ENCODE peak calls at places on chromosomes 1 and 21, in four cellular contexts. One of them, this sample, is unnamed.

GRCh38 chr1:246169486-246169885 is 337.6 kb downstream of the SMYD3 start:
- DNase-seq in pancreas: no peak
- DNase-seq in neuronal stem cell: no peak
- DNase-seq in lower lobe of right lung: no peak
- DNase-seq in this sample: no peak

GRCh38 chr1:111448482-111448917 is 556 bp downstream of the WDR77 start:
- DNase-seq in lower lobe of right lung: no peak
- DNase-seq in neuronal stem cell: no peak
- DNase-seq in pancreas: no peak
- DNase-seq in this sample: no peak

GRCh38 chr1:229127301-229127700 is 143.6 kb upstream of the RAB4A start:
- DNase-seq in lower lobe of right lung: no peak
- DNase-seq in pancreas: no peak
- DNase-seq in neuronal stem cell: no peak
- DNase-seq in this sample: no peak

GRCh38 chr1:119964673-119965363 is 68.5 kb upstream of the ADAM30 start:
- DNase-seq in lower lobe of right lung: no peak
- DNase-seq in neuronal stem cell: no peak
- DNase-seq in pancreas: no peak
- DNase-seq in this sample: no peak

GRCh38 chr1:147840909-147841308 is 61.7 kb upstream of the GJA8 start:
- DNase-seq in lower lobe of right lung: no peak
- DNase-seq in pancreas: no peak
- DNase-seq in neuronal stem cell: no peak
- DNase-seq in this sample: peak

GRCh38 chr1:92804721-92805169 is 19.8 kb upstream of the EVI5 start:
- DNase-seq in lower lobe of right lung: peak
- DNase-seq in neuronal stem cell: no peak
- DNase-seq in pancreas: peak
- DNase-seq in this sample: peak

GRCh38 chr1:113984710-113985109 is 5.4 kb downstream of the OLFML3 start:
- DNase-seq in neuronal stem cell: no peak
- DNase-seq in pancreas: no peak
- DNase-seq in lower lobe of right lung: no peak
- DNase-seq in this sample: no peak

GRCh38 chr21:9774347-9774746 is 747.0 kb upstream of the TPTE start:
- DNase-seq in lower lobe of right lung: no peak
- DNase-seq in pancreas: no peak
- DNase-seq in neuronal stem cell: no peak
- DNase-seq in this sample: no peak

GRCh38 chr21:43929217-43929971 is 64.4 kb downstream of the AGPAT3 start:
- DNase-seq in lower lobe of right lung: no peak
- DNase-seq in neuronal stem cell: no peak
- DNase-seq in pancreas: peak
- DNase-seq in this sample: peak

GRCh38 chr21:41141031-41141457 is 26.9 kb upstream of the BACE2 start:
- DNase-seq in pancreas: no peak
- DNase-seq in lower lobe of right lung: no peak
- DNase-seq in neuronal stem cell: no peak
- DNase-seq in this sample: no peak

GRCh38 chr1:2597441-2598328 is 11.1 kb downstream of the PRXL2B start:
- DNase-seq in lower lobe of right lung: no peak
- DNase-seq in pancreas: no peak
- DNase-seq in neuronal stem cell: no peak
- DNase-seq in this sample: peak

GRCh38 chr1:166164995-166165660 is 1.7 kb downstream of the FAM78B start:
- DNase-seq in lower lobe of right lung: peak
- DNase-seq in pancreas: peak
- DNase-seq in neuronal stem cell: peak
- DNase-seq in this sample: peak

GRCh38 chr1:177230228-177231016 is 59.7 kb downstream of the BRINP2 start:
- DNase-seq in lower lobe of right lung: no peak
- DNase-seq in neuronal stem cell: no peak
- DNase-seq in pancreas: no peak
- DNase-seq in this sample: no peak

GRCh38 chr1:36919491-36920145 is 114.7 kb downstream of the GRIK3 start:
- DNase-seq in lower lobe of right lung: no peak
- DNase-seq in pancreas: no peak
- DNase-seq in neuronal stem cell: no peak
- DNase-seq in this sample: no peak

GRCh38 chr1:226656601-226657277 is 82.3 kb downstream of the ITPKB start:
- DNase-seq in neuronal stem cell: no peak
- DNase-seq in pancreas: peak
- DNase-seq in lower lobe of right lung: no peak
- DNase-seq in this sample: no peak

GRCh38 chr1:58848818-58849411 is 65.1 kb upstream of the JUN start:
- DNase-seq in pancreas: no peak
- DNase-seq in lower lobe of right lung: no peak
- DNase-seq in neuronal stem cell: no peak
- DNase-seq in this sample: peak

GRCh38 chr1:214917081-214917635 is 165.4 kb upstream of the KCNK2 start:
- DNase-seq in pancreas: no peak
- DNase-seq in lower lobe of right lung: no peak
- DNase-seq in neuronal stem cell: no peak
- DNase-seq in this sample: no peak

GRCh38 chr1:222570837-222571236 is 18.9 kb downstream of the TAF1A start:
- DNase-seq in neuronal stem cell: no peak
- DNase-seq in lower lobe of right lung: no peak
- DNase-seq in pancreas: no peak
- DNase-seq in this sample: no peak

GRCh38 chr1:229223498-229223897 is 47.4 kb upstream of the RAB4A start:
- DNase-seq in neuronal stem cell: no peak
- DNase-seq in lower lobe of right lung: no peak
- DNase-seq in pancreas: peak
- DNase-seq in this sample: no peak

GRCh38 chr1:201016211-201016651 is 7.3 kb downstream of the KIF21B start:
- DNase-seq in lower lobe of right lung: peak
- DNase-seq in neuronal stem cell: no peak
- DNase-seq in pancreas: no peak
- DNase-seq in this sample: peak

GRCh38 chr1:93554883-93555872 is 107.3 kb downstream of the FNBP1L start:
- DNase-seq in pancreas: no peak
- DNase-seq in neuronal stem cell: no peak
- DNase-seq in lower lobe of right lung: no peak
- DNase-seq in this sample: no peak

GRCh38 chr1:47399841-47400144 is 16.3 kb upstream of the FOXE3 start:
- DNase-seq in pancreas: no peak
- DNase-seq in neuronal stem cell: no peak
- DNase-seq in lower lobe of right lung: no peak
- DNase-seq in this sample: no peak

GRCh38 chr1:204829133-204829532 is 41.5 kb upstream of the NFASC start:
- DNase-seq in neuronal stem cell: no peak
- DNase-seq in lower lobe of right lung: no peak
- DNase-seq in pancreas: no peak
- DNase-seq in this sample: peak

GRCh38 chr1:12339410-12339809 is 109.6 kb downstream of the VPS13D start:
- DNase-seq in lower lobe of right lung: no peak
- DNase-seq in pancreas: no peak
- DNase-seq in neuronal stem cell: no peak
- DNase-seq in this sample: no peak

GRCh38 chr1:227004796-227005195 is 64.7 kb downstream of the COQ8A start:
- DNase-seq in lower lobe of right lung: no peak
- DNase-seq in pancreas: no peak
- DNase-seq in neuronal stem cell: no peak
- DNase-seq in this sample: no peak

GRCh38 chr1:160064746-160065145 is 5.2 kb downstream of the KCNJ10 start:
- DNase-seq in pancreas: no peak
- DNase-seq in lower lobe of right lung: no peak
- DNase-seq in neuronal stem cell: no peak
- DNase-seq in this sample: no peak

GRCh38 chr1:119040489-119040888 is 52.3 kb upstream of the TBX15 start:
- DNase-seq in neuronal stem cell: no peak
- DNase-seq in pancreas: no peak
- DNase-seq in lower lobe of right lung: no peak
- DNase-seq in this sample: no peak

GRCh38 chr1:116008651-116009380 is 32.5 kb downstream of the SLC22A15 start:
- DNase-seq in pancreas: no peak
- DNase-seq in lower lobe of right lung: no peak
- DNase-seq in neuronal stem cell: no peak
- DNase-seq in this sample: no peak

GRCh38 chr1:158732524-158732923 is 12.0 kb upstream of the OR6K3 start:
- DNase-seq in neuronal stem cell: no peak
- DNase-seq in pancreas: no peak
- DNase-seq in lower lobe of right lung: no peak
- DNase-seq in this sample: no peak

GRCh38 chr21:36572091-36572490 is 92.2 kb upstream of the CLDN14 start:
- DNase-seq in neuronal stem cell: no peak
- DNase-seq in lower lobe of right lung: no peak
- DNase-seq in pancreas: no peak
- DNase-seq in this sample: no peak

GRCh38 chr1:220184503-220184902 is 87.8 kb downstream of the RAB3GAP2 start:
- DNase-seq in neuronal stem cell: no peak
- DNase-seq in pancreas: no peak
- DNase-seq in lower lobe of right lung: no peak
- DNase-seq in this sample: no peak

GRCh38 chr1:21313146-21313885 is 23.1 kb upstream of the ECE1 start:
- DNase-seq in neuronal stem cell: no peak
- DNase-seq in lower lobe of right lung: no peak
- DNase-seq in pancreas: no peak
- DNase-seq in this sample: peak

GRCh38 chr1:21312407-21312992 is 22.2 kb upstream of the ECE1 start:
- DNase-seq in pancreas: no peak
- DNase-seq in neuronal stem cell: no peak
- DNase-seq in lower lobe of right lung: no peak
- DNase-seq in this sample: no peak

GRCh38 chr1:21313886-21314796 is 23.9 kb upstream of the ECE1 start:
- DNase-seq in pancreas: no peak
- DNase-seq in lower lobe of right lung: no peak
- DNase-seq in neuronal stem cell: no peak
- DNase-seq in this sample: peak

GRCh38 chr1:21317035-21317689 is 26.9 kb upstream of the ECE1 start:
- DNase-seq in neuronal stem cell: no peak
- DNase-seq in pancreas: peak
- DNase-seq in lower lobe of right lung: peak
- DNase-seq in this sample: no peak

GRCh38 chr1:21314797-21315396 is 24.6 kb upstream of the ECE1 start:
- DNase-seq in lower lobe of right lung: no peak
- DNase-seq in neuronal stem cell: no peak
- DNase-seq in pancreas: no peak
- DNase-seq in this sample: no peak
- H3K27ac ChIP-seq in lower lobe of right lung: peak
- H3K27ac ChIP-seq in neuronal stem cell: no peak
- H3K27ac ChIP-seq in pancreas: no peak
- H3K27ac ChIP-seq in this sample: peak

GRCh38 chr1:155966135-155966534 is 12.2 kb downstream of the ARHGEF2 start:
- DNase-seq in pancreas: no peak
- DNase-seq in lower lobe of right lung: no peak
- DNase-seq in neuronal stem cell: no peak
- DNase-seq in this sample: no peak

GRCh38 chr1:155969377-155969791 is 9.0 kb downstream of the ARHGEF2 start:
- DNase-seq in pancreas: no peak
- DNase-seq in lower lobe of right lung: no peak
- DNase-seq in neuronal stem cell: no peak
- DNase-seq in this sample: no peak

GRCh38 chr1:155968670-155969069 is 9.7 kb downstream of the ARHGEF2 start:
- DNase-seq in neuronal stem cell: no peak
- DNase-seq in lower lobe of right lung: no peak
- DNase-seq in pancreas: no peak
- DNase-seq in this sample: no peak

GRCh38 chr1:155966750-155967149 is 11.6 kb downstream of the ARHGEF2 start:
- DNase-seq in neuronal stem cell: no peak
- DNase-seq in pancreas: no peak
- DNase-seq in lower lobe of right lung: no peak
- DNase-seq in this sample: no peak

DNA sequence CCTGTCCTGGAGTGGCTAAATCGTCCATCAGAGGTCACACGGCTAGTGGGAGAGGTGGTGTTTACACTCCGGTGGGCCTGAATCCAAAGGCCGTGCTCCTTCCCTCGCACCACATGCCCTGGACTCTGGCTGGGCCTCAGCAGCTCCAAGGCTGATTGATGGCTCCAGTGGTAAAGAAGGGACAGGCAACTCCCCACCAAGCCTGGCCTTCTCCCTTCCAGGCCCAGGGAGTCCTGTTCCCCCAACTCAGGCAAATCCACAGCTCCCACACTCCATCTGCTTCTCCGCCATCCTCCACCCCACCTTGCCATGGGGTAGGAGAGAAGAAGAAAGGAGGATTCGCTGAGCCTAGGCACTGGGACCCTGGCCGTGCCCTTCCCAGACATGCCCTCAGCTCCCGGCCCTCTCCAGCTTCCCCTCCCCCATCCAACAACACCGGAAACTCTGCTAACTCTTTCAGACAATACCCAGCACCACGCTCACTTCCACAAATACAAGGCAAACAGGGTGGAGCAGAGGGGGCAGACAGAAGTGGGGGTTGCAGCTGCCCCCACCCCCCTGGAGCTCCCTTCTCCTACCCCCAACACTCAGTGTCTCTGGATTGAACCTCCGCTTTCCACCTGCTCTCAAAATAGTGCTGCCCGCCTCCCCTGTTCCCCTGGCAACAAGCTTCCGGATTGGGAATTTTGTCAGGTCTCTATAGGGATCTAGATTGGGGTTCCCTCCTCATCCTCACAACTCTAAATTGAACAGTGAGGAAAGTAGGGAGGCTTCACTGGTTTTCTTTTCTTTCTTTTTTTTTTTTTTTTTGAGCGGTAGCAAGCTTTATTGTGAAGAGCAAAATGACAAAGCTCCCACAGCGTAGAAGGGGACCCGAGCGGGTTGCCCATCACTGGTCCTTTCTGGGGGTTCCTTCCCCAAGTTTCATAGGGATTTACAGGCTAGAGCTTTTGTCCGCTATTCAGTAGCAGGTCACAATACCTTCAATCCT is 10.6 kb downstream of the ARHGEF2 start:
- DNase-seq in lower lobe of right lung: no peak
- DNase-seq in pancreas: no peak
- DNase-seq in neuronal stem cell: no peak
- DNase-seq in this sample: no peak
- H3K4me3 ChIP-seq in lower lobe of right lung: peak
- H3K4me3 ChIP-seq in pancreas: no peak
- H3K4me3 ChIP-seq in neuronal stem cell: no peak
- H3K4me3 ChIP-seq in this sample: no peak

DNA sequence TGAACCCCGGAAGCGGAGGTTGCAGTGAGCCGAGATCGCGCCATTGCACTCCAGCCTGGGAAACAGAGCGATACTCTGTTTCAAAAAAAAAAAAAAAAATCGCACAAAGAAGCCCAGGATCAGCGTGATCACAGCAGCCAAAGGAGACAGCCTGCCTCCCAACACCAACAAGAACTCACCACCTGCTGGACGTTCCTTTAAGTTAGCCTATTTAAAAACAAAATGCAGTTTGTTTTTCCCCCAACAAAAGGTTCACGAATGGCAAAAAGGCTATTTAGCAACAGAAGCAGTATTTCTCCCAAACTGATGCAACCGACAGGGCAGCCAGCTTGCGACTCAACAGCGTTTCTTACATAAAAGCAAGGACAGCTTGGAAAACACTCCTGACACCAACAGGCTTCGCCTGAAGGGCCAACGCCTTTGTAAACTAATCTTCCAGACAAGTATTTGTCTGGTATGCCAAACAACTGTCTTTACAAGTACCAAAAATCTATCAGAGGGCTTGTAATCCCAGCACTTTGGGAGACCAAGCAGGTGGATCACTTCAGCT is 6.8 kb downstream of the SSU72 start:
- DNase-seq in pancreas: no peak
- DNase-seq in lower lobe of right lung: no peak
- DNase-seq in neuronal stem cell: no peak
- DNase-seq in this sample: no peak
- H3K27ac ChIP-seq in pancreas: no peak
- H3K27ac ChIP-seq in lower lobe of right lung: no peak
- H3K27ac ChIP-seq in neuronal stem cell: no peak
- H3K27ac ChIP-seq in this sample: no peak

GRCh38 chr21:42525228-42525604 is 11.6 kb downstream of the SLC37A1 start:
- DNase-seq in pancreas: no peak
- DNase-seq in lower lobe of right lung: no peak
- DNase-seq in neuronal stem cell: no peak
- DNase-seq in this sample: no peak
- H3K4me3 ChIP-seq in pancreas: no peak
- H3K4me3 ChIP-seq in lower lobe of right lung: peak
- H3K4me3 ChIP-seq in neuronal stem cell: no peak
- H3K4me3 ChIP-seq in this sample: no peak

This sample was measured in endodermal cell.